ENCODE peak calls at places on chromosomes 7 and 10, in five cellular contexts. T is uterus, H is tibial nerve, P is HCT116, M is RWPE1. L is an unnamed sample.

GRCh38 chr10:74431816-74432215 is 280.8 kb downstream of the ADK start:
- DNase-seq in T (no peak), M (no peak), P (no peak), H (no peak), L (no peak)

GRCh38 chr7:49324707-49325106 is 400.4 kb downstream of the CDC14C start:
- DNase-seq in H (no peak), M (peak), P (no peak), T (no peak), L (peak)

GRCh38 chr7:98352621-98353020 is 48.3 kb downstream of the BAIAP2L1 start:
- DNase-seq in T (no peak), H (no peak), M (peak), P (no peak), L (peak)

GRCh38 chr10:128744092-128744491 is 617.9 kb upstream of the MKI67 start:
- DNase-seq in T (no peak), P (no peak), M (no peak), H (no peak), L (peak)

GRCh38 chr7:11458736-11459483 is 373.1 kb downstream of the THSD7A start:
- DNase-seq in M (peak), H (no peak), T (no peak), P (no peak), L (peak)

GRCh38 chr7:79761876-79762429 is 308.5 kb upstream of the MAGI2 start:
- DNase-seq in M (no peak), T (no peak), P (no peak), H (no peak), L (peak)

GRCh38 chr7:24573008-24573553 is at the start of gene PALS2:
- DNase-seq in P (peak), T (peak), H (peak), M (peak), L (peak)

GRCh38 chr7:21965318-21965717 is 19.6 kb upstream of the CDCA7L start:
- DNase-seq in H (no peak), P (no peak), T (no peak), M (no peak), L (no peak)

GRCh38 chr10:98405422-98405821 is 9.6 kb downstream of the PYROXD2 start:
- DNase-seq in P (no peak), H (no peak), M (no peak), T (no peak), L (no peak)

GRCh38 chr10:15180736-15181135 is 12.2 kb upstream of the NMT2 start:
- DNase-seq in M (no peak), T (no peak), H (no peak), P (no peak), L (peak)

GRCh38 chr10:47406870-47407648 is 23.0 kb upstream of the ZNF488 start:
- DNase-seq in M (peak), T (no peak), H (no peak), P (peak), L (peak)

GRCh38 chr10:72334832-72335393 is 19.8 kb downstream of the DNAJB12 start:
- DNase-seq in H (peak), P (no peak), M (peak), T (peak), L (peak)

GRCh38 chr7:46512901-46513431 is 591.9 kb upstream of the IGFBP3 start:
- DNase-seq in P (no peak), T (no peak), H (no peak), M (no peak), L (no peak)

GRCh38 chr7:21142081-21142480 is 285.8 kb upstream of the SP4 start:
- DNase-seq in H (no peak), P (peak), M (no peak), T (no peak), L (no peak)

GRCh38 chr10:96719850-96720421 is 378 bp downstream of the PIK3AP1 start:
- DNase-seq in T (peak), H (peak), P (peak), M (no peak), L (no peak)
- TF ChIP-seq CTCF in T (no peak), H (peak), P (peak), M (no peak), L (no peak)

GRCh38 chr7:105874055-105874454 is 2.3 kb downstream of the ATXN7L1 start:
- DNase-seq in P (no peak), M (no peak), H (no peak), T (no peak), L (no peak)

GRCh38 chr7:105877736-105878135 is 1.3 kb upstream of the ATXN7L1 start:
- DNase-seq in P (no peak), H (no peak), T (no peak), M (no peak), L (no peak)

GRCh38 chr7:105876964-105877601 is 684 bp upstream of the ATXN7L1 start:
- DNase-seq in P (peak), T (peak), M (peak), H (no peak), L (peak)

GRCh38 chr7:105875505-105875904 is 894 bp downstream of the ATXN7L1 start:
- DNase-seq in P (no peak), M (no peak), T (no peak), H (no peak), L (no peak)

GRCh38 chr7:105876091-105876963 is at the start of gene ATXN7L1:
- DNase-seq in T (peak), P (peak), M (peak), H (peak), L (peak)
- TF ChIP-seq CTCF in T (peak), P (no peak), M (peak), H (peak), L (peak)

DNA sequence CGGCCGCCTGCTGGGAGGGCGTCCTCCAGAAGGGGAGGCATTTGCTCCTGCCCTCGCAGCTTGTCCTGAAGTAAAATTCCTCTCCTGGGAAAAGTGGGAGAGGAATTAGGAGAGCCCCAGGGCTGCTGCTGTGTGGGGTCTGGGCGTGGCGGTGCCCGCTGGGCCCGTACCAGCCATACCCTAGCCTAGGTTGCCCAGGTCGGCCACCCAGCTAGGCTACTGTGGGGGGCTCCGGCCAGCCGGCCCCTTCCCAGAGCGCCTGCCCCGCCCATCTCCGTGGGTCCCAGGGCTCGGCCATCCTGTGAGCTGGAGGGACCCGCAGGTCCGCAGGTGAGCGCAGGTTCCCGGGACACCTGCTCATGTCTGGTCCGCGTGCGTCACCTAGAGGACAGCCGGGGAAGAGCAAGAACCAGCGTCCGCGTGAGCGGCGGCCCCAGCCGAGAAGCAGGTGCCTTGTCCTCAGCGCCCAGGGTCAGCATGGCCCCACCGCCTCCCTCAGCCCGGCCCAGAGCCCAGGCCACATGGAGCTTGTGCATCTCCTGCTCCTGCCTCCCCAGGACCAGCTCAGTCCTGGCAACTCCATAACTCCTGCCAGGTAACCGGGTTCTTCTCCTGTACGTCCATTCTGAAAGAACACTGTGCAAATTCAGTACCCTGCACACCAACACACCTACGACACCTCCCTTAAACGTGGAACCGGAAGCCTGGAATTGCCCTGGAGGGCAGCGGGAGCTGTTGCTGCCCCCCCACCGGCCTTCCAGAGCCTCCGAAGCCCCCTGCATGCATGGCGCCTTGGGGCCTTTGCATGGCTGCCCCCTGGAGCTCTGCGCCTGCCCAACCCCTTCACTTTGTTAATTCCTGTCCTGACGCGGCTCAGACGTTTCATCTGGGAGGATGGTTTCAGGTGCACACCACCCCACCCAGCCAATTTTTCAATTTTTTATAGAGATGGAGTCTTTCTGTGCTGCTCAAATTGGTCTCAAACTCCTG is 22.8 kb upstream of the FOXL3 start:
- DNase-seq in T (no peak), H (peak), M (peak), P (no peak), L (peak)
- TF ChIP-seq CTCF in T (peak), H (no peak), M (peak), P (peak), L (peak)

GRCh38 chr7:85830982-85831381 is 644.1 kb upstream of the SEMA3D start:
- DNase-seq in P (no peak), M (no peak), T (no peak), H (no peak), L (no peak)

GRCh38 chr7:85833071-85833470 is 646.2 kb upstream of the SEMA3D start:
- DNase-seq in M (no peak), T (no peak), P (no peak), H (no peak), L (no peak)

GRCh38 chr7:85828654-85829053 is 641.8 kb upstream of the SEMA3D start:
- DNase-seq in T (no peak), H (no peak), P (no peak), M (no peak), L (no peak)

GRCh38 chr7:85829176-85829575 is 642.3 kb upstream of the SEMA3D start:
- DNase-seq in M (no peak), H (no peak), P (no peak), T (no peak), L (no peak)

DNA sequence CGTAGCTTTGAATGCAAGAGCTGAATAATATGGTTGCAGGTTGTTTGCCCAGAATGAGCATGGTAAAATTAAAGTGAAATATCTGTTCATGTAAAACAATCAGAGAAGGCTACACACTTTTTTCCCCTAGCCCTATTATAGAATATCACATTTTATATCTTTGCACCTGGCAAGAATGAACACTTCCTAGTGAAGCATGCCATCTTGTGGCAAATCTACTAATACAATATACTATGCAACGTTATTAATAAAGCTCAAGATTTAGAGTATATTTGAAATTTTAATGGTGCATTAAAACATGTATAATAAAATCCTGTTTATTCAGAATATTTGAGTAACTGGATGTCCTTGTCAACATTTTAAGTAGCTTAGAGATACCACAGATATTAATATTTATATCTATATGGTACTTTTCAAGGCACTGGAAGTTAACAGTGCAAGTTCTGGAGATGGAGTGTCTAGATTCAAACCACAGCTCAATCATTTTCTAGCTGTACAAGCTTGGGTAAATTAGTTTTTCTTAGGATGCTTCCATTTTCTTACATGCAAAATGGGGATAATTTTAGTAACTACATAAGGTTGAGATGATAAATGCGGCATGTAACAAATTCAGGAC is 643.1 kb upstream of the SEMA3D start:
- DNase-seq in M (no peak), T (no peak), P (no peak), H (no peak), L (peak)
- TF ChIP-seq CTCF in M (peak), T (no peak), P (peak), H (no peak), L (peak)

GRCh38 chr7:70693690-70694356 is 438.1 kb upstream of the GALNT17 start:
- DNase-seq in T (peak), P (no peak), M (peak), H (peak), L (no peak)
- TF ChIP-seq CTCF in T (no peak), P (no peak), M (no peak), H (no peak), L (no peak)

GRCh38 chr7:67344481-67345193 is 348.0 kb downstream of the TYW1 start:
- DNase-seq in M (no peak), H (no peak), T (no peak), P (no peak), L (no peak)
- TF ChIP-seq CTCF in M (no peak), H (no peak), T (no peak), P (no peak), L (no peak)

GRCh38 chr10:132248455-132249231 is 59.1 kb downstream of the STK32C start:
- DNase-seq in H (no peak), M (peak), P (peak), T (no peak), L (no peak)
- TF ChIP-seq CTCF in H (no peak), M (no peak), P (no peak), T (no peak), L (no peak)

DNA sequence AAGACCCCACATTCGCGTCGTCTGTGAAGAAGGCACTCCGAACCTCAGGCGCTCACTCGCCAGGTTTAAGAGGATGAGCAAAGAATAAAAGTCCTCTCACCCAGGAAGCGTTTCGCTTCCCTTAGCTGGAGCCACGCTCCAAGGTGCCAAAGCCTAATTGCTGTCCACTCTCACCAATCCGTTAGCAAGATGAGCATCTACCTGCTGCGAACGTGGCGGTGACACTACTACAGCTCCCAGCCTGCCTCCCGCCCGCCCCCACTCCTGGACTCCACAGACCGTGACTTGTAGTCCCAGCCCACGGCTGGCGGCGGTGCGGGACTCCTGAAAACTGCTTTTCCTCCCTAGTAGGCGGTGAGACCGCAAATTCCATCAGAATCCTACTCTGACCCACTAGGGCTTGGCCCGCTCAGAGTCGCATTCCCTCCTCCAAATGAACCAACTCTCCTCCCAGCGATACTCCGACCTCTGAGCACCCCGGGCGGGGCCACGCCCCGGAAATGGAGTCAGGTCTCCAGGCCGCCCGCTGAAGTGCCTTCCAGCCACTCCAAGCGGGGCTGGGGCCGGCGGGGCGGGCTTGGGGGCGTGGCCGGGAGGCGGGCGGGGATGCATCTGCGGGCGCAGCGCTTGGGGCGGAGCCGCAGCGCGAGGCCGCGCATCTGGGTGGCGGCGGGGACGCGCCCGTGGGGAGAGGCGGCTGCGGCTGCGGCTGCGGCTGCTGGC is 521 bp upstream of the PTPN12 start:
- DNase-seq in M (peak), P (peak), H (peak), T (peak), L (peak)
- TF ChIP-seq CTCF in M (no peak), P (no peak), H (no peak), T (no peak), L (no peak)

GRCh38 chr7:73971701-73972341 is 56.2 kb upstream of the ELN start:
- DNase-seq in T (no peak), P (peak), M (peak), H (no peak), L (peak)
- TF ChIP-seq CTCF in T (no peak), P (peak), M (no peak), H (no peak), L (peak)